ENCODE peak calls at places on chromosome 11, in six cellular contexts. M, F, B, O, K and T are unnamed samples.

GRCh38 chr11:28400236-28401100 is 292.3 kb downstream of the METTL15 start:
- DNase-seq in M (no peak), F (no peak), K (no peak), B (peak), O (no peak), T (no peak)

GRCh38 chr11:97454988-97455387 is 1065.2 kb downstream of the JRKL start:
- DNase-seq in K (no peak), M (no peak), F (no peak), O (no peak), B (peak), T (no peak)

GRCh38 chr11:86888164-86888977 is 66.8 kb downstream of the FZD4 start:
- DNase-seq in K (no peak), O (no peak), M (no peak), F (no peak), B (no peak), T (no peak)

GRCh38 chr11:119166368-119167076 is 2.0 kb upstream of the NLRX1 start:
- DNase-seq in K (no peak), B (peak), M (no peak), F (no peak), O (no peak), T (no peak)

GRCh38 chr11:102957953-102958352 is 2.4 kb upstream of the MMP13 start:
- DNase-seq in B (no peak), K (no peak), M (no peak), F (no peak), O (no peak), T (no peak)

GRCh38 chr11:57614234-57614772 is 16.8 kb downstream of the SERPING1 start:
- DNase-seq in F (no peak), O (no peak), M (no peak), B (no peak), K (no peak), T (no peak)

GRCh38 chr11:32895471-32895870 is 2.9 kb downstream of the QSER1 start:
- DNase-seq in F (no peak), O (no peak), K (no peak), B (no peak), M (no peak), T (no peak)

GRCh38 chr11:61816736-61817455 is at the start of gene FADS1:
- DNase-seq in F (peak), M (peak), K (peak), O (peak), B (peak), T (peak)

GRCh38 chr11:68817554-68817953 is 24.2 kb downstream of the CPT1A start:
- DNase-seq in B (no peak), K (no peak), F (no peak), M (peak), O (no peak), T (no peak)

GRCh38 chr11:74141274-74141695 is 29.5 kb downstream of the C2CD3 start:
- DNase-seq in M (no peak), O (no peak), F (peak), B (peak), K (peak), T (no peak)

GRCh38 chr11:103659138-103659734 is 377.2 kb upstream of the DDI1 start:
- DNase-seq in M (no peak), O (no peak), B (no peak), K (no peak), F (no peak), T (no peak)

GRCh38 chr11:12121504-12121903 is 11.1 kb downstream of the MICAL2 start:
- DNase-seq in B (no peak), M (no peak), O (no peak), K (no peak), F (no peak), T (no peak)

GRCh38 chr11:92627615-92628201 is 341.7 kb upstream of the MTNR1B start:
- DNase-seq in K (no peak), O (no peak), F (no peak), B (no peak), M (no peak), T (no peak)

GRCh38 chr11:20464566-20464965 is 77.0 kb downstream of the PRMT3 start:
- DNase-seq in B (no peak), M (no peak), F (no peak), K (no peak), O (no peak), T (no peak)

GRCh38 chr11:94528551-94528950 is 15.2 kb upstream of the FUT4 start:
- DNase-seq in O (no peak), K (no peak), M (no peak), B (no peak), F (no peak), T (no peak)

GRCh38 chr11:119115484-119116234 is 5.7 kb upstream of the HINFP start:
- DNase-seq in B (no peak), M (no peak), K (no peak), O (no peak), F (no peak), T (peak)

GRCh38 chr11:88531776-88532175 is 194.2 kb upstream of the CTSC start:
- DNase-seq in F (no peak), O (no peak), B (no peak), M (no peak), K (no peak), T (no peak)

GRCh38 chr11:113401718-113402117 is 14.1 kb downstream of the ANKK1 start:
- DNase-seq in M (no peak), K (peak), B (no peak), F (peak), O (no peak), T (no peak)

GRCh38 chr11:34267440-34267839 is 90.4 kb downstream of the ABTB2 start:
- DNase-seq in O (no peak), K (no peak), B (no peak), F (no peak), M (no peak), T (no peak)

GRCh38 chr11:126969865-126970479 is 30.6 kb downstream of the KIRREL3 start:
- DNase-seq in K (no peak), F (no peak), O (no peak), M (no peak), B (no peak), T (no peak)

GRCh38 chr11:134522782-134523570 is 110.9 kb upstream of the B3GAT1 start:
- DNase-seq in M (no peak), K (no peak), B (no peak), O (no peak), F (no peak), T (peak)

DNA sequence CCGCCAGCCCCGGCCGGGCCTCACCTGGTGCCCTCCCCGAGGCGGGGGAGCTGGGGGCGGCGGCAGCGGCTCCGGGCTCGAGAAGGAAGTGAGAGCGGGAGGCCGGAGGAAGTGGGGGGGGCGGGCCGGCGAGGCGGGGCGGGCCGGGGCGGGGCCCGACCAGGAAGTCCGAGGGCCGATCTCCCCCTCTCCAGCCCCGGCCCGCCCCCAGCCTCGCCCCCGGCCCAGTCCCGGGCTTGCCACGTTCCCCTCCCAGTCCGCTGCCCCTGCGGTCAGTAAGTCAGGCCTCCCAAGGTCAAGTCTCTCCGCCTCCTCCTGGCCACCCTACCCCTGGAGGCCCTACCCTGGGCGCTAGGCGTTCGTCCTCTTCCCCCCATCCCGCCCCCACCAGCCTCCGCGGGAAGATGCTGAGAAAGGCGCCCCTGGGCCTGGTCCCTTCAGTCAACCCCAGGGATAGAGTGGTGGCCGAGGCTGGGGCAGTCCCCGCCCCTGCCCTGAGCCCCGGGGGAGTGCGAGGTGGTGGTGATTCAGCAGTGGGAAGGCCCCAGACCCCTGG is at the start of gene RHOG:
- DNase-seq in K (peak), M (peak), O (no peak), F (peak), B (peak), T (peak)
- TF ChIP-seq POLR2AphosphoS5 in K (no peak), M (peak), O (no peak), F (peak), B (peak), T (peak)

GRCh38 chr11:35897019-35897418 is 46.8 kb upstream of the LDLRAD3 start:
- DNase-seq in O (no peak), B (no peak), K (no peak), F (no peak), M (no peak), T (no peak)

GRCh38 chr11:35907648-35908431 is 36.0 kb upstream of the LDLRAD3 start:
- DNase-seq in O (peak), K (peak), F (no peak), M (no peak), B (no peak), T (no peak)

GRCh38 chr11:35906681-35907080 is 37.2 kb upstream of the LDLRAD3 start:
- DNase-seq in B (no peak), M (no peak), K (no peak), F (no peak), O (no peak), T (no peak)

GRCh38 chr11:35905901-35906661 is 37.8 kb upstream of the LDLRAD3 start:
- DNase-seq in F (no peak), B (no peak), M (no peak), K (peak), O (no peak), T (no peak)

GRCh38 chr11:35902961-35903360 is 40.9 kb upstream of the LDLRAD3 start:
- DNase-seq in F (no peak), O (no peak), B (no peak), M (no peak), K (no peak), T (no peak)
- H3K4me3 ChIP-seq in F (no peak), O (no peak), B (no peak), M (no peak), K (no peak), T (no peak)

GRCh38 chr11:117972044-117972443 is 14.2 kb upstream of the IL10RA start:
- DNase-seq in O (no peak), M (no peak), K (no peak), F (no peak), B (no peak), T (peak)

GRCh38 chr11:117969160-117969991 is 16.8 kb upstream of the IL10RA start:
- DNase-seq in O (no peak), B (no peak), F (no peak), M (no peak), K (no peak), T (no peak)

GRCh38 chr11:117970400-117971024 is 15.7 kb upstream of the IL10RA start:
- DNase-seq in B (no peak), O (no peak), F (no peak), K (no peak), M (no peak), T (peak)

GRCh38 chr11:117973446-117973922 is 12.7 kb upstream of the IL10RA start:
- DNase-seq in K (no peak), O (no peak), M (no peak), B (no peak), F (no peak), T (no peak)

DNA sequence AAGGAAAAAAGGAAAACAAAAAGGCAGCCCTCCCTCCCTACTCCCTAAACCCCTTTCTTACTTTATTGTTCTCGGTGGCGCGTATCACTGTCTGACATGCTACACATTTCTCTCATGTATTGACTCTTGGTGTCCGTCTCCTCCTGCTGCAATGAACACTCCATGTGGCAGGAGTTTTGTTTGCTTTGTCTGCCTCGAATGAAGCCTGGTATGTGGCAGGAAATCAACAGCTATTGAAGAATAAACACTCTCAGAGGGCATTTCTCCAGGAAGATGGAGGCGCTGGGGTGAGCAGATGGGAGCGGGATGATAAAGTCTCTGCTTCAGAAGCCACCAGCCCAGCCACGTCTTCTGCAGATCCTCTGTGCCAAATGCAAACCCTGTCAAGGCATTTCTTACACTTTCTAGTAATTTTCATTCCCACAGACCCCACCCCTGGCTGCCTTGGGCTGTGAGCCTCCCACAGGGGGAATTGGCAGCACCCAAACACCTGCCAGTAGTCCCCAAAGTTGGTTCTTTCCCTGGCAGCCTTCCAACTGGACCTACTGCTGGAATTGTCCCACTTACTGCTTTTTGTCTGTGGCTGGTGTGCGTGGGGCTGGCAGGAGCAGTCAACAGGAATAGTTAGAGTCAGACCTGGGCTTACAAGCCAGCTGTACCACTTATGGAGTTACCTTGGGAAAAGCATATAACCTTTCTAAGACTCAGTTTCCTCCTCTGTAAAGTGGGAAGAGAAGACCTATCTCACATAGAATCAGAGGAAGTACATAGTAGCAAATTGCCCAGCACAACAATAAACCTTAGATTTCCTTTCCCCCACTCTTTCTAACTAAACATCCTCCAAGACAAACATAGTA is 13.4 kb upstream of the IL10RA start:
- DNase-seq in O (no peak), F (no peak), K (peak), B (no peak), M (no peak), T (peak)
- TF ChIP-seq POLR2AphosphoS5 in O (no peak), F (no peak), K (peak), B (no peak), M (no peak), T (no peak)

GRCh38 chr11:6263664-6264063 is 4.0 kb downstream of the CCKBR start:
- DNase-seq in O (no peak), B (no peak), F (no peak), M (no peak), K (no peak), T (no peak)

GRCh38 chr11:6258571-6258998 is 1.1 kb upstream of the CCKBR start:
- DNase-seq in O (no peak), B (no peak), F (peak), M (no peak), K (no peak), T (no peak)

GRCh38 chr11:6260207-6260726 is 629 bp downstream of the CCKBR start:
- DNase-seq in B (no peak), F (no peak), K (no peak), M (no peak), O (no peak), T (no peak)

GRCh38 chr11:6258141-6258540 is 1.5 kb upstream of the CCKBR start:
- DNase-seq in O (no peak), F (no peak), K (no peak), B (no peak), M (no peak), T (no peak)

GRCh38 chr11:6259638-6260019 is at the start of gene CCKBR:
- DNase-seq in M (no peak), O (no peak), F (peak), K (no peak), B (no peak), T (peak)
- H3K4me3 ChIP-seq in M (no peak), O (no peak), F (peak), K (peak), B (no peak), T (peak)

GRCh38 chr11:11086979-11087378 is 229.1 kb upstream of the ZBED5 start:
- DNase-seq in M (no peak), O (no peak), B (no peak), K (no peak), F (no peak), T (no peak)

GRCh38 chr11:11082651-11083050 is 224.8 kb upstream of the ZBED5 start:
- DNase-seq in B (no peak), K (no peak), O (no peak), M (no peak), F (no peak), T (no peak)

GRCh38 chr11:11083441-11083840 is 225.6 kb upstream of the ZBED5 start:
- DNase-seq in F (no peak), M (no peak), O (no peak), K (no peak), B (no peak), T (no peak)

GRCh38 chr11:11084337-11084736 is 226.5 kb upstream of the ZBED5 start:
- DNase-seq in O (no peak), B (no peak), F (no peak), K (no peak), M (no peak), T (no peak)

DNA sequence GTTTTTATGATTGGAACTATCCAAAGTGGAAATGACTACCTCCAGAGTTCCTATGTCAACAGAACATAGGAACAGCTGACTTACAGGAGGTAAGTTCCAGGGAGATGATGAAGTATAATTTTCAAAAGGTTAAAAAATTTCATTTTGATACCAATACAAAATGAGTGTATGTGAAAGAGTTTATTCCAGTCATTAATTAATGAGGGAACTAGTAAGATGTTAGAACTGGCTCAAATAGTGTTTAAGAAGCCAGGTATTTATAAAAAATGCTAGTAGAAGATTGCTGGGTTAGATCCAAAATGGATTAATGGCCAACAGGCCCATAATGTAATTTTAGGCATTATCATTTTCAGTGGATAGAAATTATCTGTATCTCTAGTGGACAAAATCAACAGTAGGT is 227.7 kb upstream of the ZBED5 start:
- DNase-seq in F (no peak), K (no peak), B (no peak), M (no peak), O (no peak), T (no peak)
- TF ChIP-seq POLR2AphosphoS5 in F (no peak), K (no peak), B (no peak), M (no peak), O (no peak), T (no peak)

GRCh38 chr11:131629925-131630324 is 259.5 kb downstream of the NTM start:
- DNase-seq in M (no peak), K (no peak), O (no peak), F (no peak), B (no peak), T (no peak)
- H3K4me3 ChIP-seq in M (no peak), K (no peak), O (no peak), F (no peak), B (no peak), T (no peak)

GRCh38 chr11:124869856-124870387 is 4.7 kb downstream of the ROBO3 start:
- DNase-seq in F (no peak), O (no peak), B (no peak), M (no peak), K (no peak), T (no peak)
- TF ChIP-seq POLR2AphosphoS5 in F (no peak), O (no peak), B (no peak), M (no peak), K (no peak), T (no peak)

GRCh38 chr11:117984471-117984870 is 1.7 kb upstream of the IL10RA start:
- DNase-seq in K (no peak), O (no peak), F (no peak), B (no peak), M (no peak), T (no peak)

GRCh38 chr11:117989351-117990102 is 3.3 kb downstream of the IL10RA start:
- DNase-seq in M (no peak), K (no peak), B (no peak), F (no peak), O (no peak), T (peak)

GRCh38 chr11:117983163-117983475 is 3.1 kb upstream of the IL10RA start:
- DNase-seq in M (no peak), K (no peak), O (no peak), B (no peak), F (no peak), T (peak)

GRCh38 chr11:117985953-117986887 is at the start of gene IL10RA:
- DNase-seq in K (peak), M (peak), F (peak), O (no peak), B (peak), T (peak)

DNA sequence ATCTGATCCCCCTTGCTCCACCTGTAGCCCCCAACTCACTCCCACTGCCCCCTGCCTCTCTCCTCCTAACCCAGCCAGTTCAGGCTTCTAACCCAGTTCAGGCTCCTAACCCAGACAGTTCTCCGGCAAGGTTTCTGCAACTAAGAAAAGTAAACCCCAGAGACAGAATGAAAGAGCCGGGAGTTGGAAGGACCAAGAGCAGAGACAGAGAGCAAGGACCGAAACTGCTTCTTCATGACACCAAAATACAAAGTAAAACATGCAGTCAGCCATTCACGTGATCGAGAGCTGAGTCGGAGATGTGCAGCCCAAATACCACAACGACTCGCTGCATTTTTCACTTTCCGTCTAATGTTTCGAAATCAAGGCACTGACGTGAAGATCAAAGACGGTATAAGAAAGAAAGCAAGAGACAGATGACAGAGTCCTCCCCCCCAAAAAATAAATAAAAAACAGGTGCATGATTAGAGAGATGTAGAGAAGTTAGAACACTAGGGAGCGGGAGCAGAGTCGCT is 844 bp downstream of the IL10RA start:
- DNase-seq in K (no peak), F (no peak), B (no peak), M (no peak), O (peak), T (peak)
- H3K4me3 ChIP-seq in K (peak), F (peak), B (no peak), M (peak), O (peak), T (peak)